ENCODE peak calls at places on chromosomes 1 and 21, in nine cellular contexts. E is HCT116, A is gastrocnemius medialis, H is transverse colon, S is uterus, Z is breast epithelium, T is upper lobe of left lung, G is testis, O is A549. P is an unnamed sample.

GRCh38 chr1:200359610-200360163 is 50.1 kb downstream of the ZNF281 start:
- DNase-seq in A (no peak), T (no peak), S (no peak), G (no peak), Z (no peak), H (no peak), E (no peak), O (no peak), P (no peak)

GRCh38 chr1:207362962-207363858 is 41.7 kb downstream of the CD55 start:
- DNase-seq in S (no peak), Z (no peak), H (no peak), A (no peak), T (no peak), E (no peak), O (no peak), G (no peak), P (no peak)

GRCh38 chr1:154519661-154520060 is 17.4 kb upstream of the SHE start:
- DNase-seq in Z (no peak), A (no peak), H (no peak), E (no peak), T (no peak), G (no peak), O (no peak), S (no peak), P (no peak)

GRCh38 chr1:93925206-93925605 is 16.0 kb upstream of the GCLM start:
- DNase-seq in E (no peak), S (no peak), A (no peak), T (no peak), H (no peak), G (no peak), Z (no peak), O (no peak), P (no peak)

GRCh38 chr1:108199231-108199657 is 899 bp downstream of the SLC25A24 start:
- DNase-seq in T (no peak), E (peak), A (no peak), S (no peak), Z (no peak), O (peak), G (peak), H (peak), P (no peak)

GRCh38 chr1:190908691-190909090 is 431.0 kb upstream of the BRINP3 start:
- DNase-seq in Z (no peak), S (no peak), E (no peak), H (no peak), G (no peak), T (no peak), O (no peak), A (no peak), P (no peak)

GRCh38 chr1:70719164-70719563 is 308.1 kb downstream of the CTH start:
- DNase-seq in S (no peak), O (no peak), T (no peak), G (no peak), H (no peak), Z (no peak), E (no peak), A (no peak), P (no peak)

GRCh38 chr1:110962892-110963665 is 643 bp downstream of the LRIF1 start:
- DNase-seq in H (peak), S (peak), G (peak), Z (peak), O (peak), E (peak), T (peak), A (peak), P (peak)

GRCh38 chr1:31674626-31675025 is 29.2 kb downstream of the COL16A1 start:
- DNase-seq in A (no peak), T (no peak), E (no peak), S (no peak), Z (no peak), O (no peak), G (no peak), H (no peak), P (no peak)

GRCh38 chr1:27241677-27242076 is 7.2 kb downstream of the WDTC1 start:
- DNase-seq in G (no peak), O (no peak), E (no peak), Z (no peak), T (no peak), H (no peak), S (no peak), A (no peak), P (no peak)

GRCh38 chr1:161771166-161771565 is 5.0 kb downstream of the ATF6 start:
- DNase-seq in O (no peak), E (no peak), S (no peak), Z (no peak), G (no peak), H (no peak), T (no peak), A (no peak), P (no peak)

GRCh38 chr1:198359024-198359653 is 181.3 kb downstream of the ATP6V1G3 start:
- DNase-seq in O (no peak), T (no peak), E (peak), A (no peak), Z (no peak), H (no peak), G (no peak), S (no peak), P (no peak)

GRCh38 chr1:87024936-87025537 is 110.6 kb downstream of the HS2ST1 start:
- DNase-seq in S (no peak), G (no peak), H (no peak), T (no peak), A (no peak), E (peak), Z (no peak), O (peak), P (no peak)

GRCh38 chr1:236465959-236466303 is 57.9 kb upstream of the LGALS8 start:
- DNase-seq in O (no peak), S (no peak), H (no peak), G (no peak), T (no peak), Z (no peak), E (no peak), A (no peak), P (no peak)

GRCh38 chr21:45029968-45030636 is 44.3 kb upstream of the ADARB1 start:
- DNase-seq in Z (no peak), S (no peak), E (no peak), H (no peak), G (no peak), A (no peak), O (no peak), T (no peak), P (no peak)

GRCh38 chr1:206962269-206962668 is 8.0 kb downstream of the FCAMR start:
- DNase-seq in G (no peak), H (no peak), S (no peak), T (no peak), E (no peak), A (no peak), Z (no peak), O (no peak), P (no peak)

GRCh38 chr1:5250336-5250735 is 595.9 kb downstream of the AJAP1 start:
- DNase-seq in G (no peak), H (no peak), S (no peak), Z (no peak), A (no peak), O (no peak), T (peak), E (no peak), P (no peak)

GRCh38 chr1:206769331-206769731 is 1.2 kb upstream of the IL19 start:
- DNase-seq in O (no peak), E (no peak), T (no peak), S (no peak), Z (no peak), A (no peak), G (no peak), H (peak), P (peak)

GRCh38 chr1:220528679-220529529 is 968 bp downstream of the MARK1 start:
- DNase-seq in A (no peak), T (no peak), G (peak), H (peak), S (peak), O (no peak), Z (peak), E (no peak), P (no peak)

GRCh38 chr1:42165511-42166210 is 1.1 kb upstream of the GUCA2A start:
- DNase-seq in O (peak), A (no peak), H (peak), Z (peak), G (no peak), S (no peak), E (peak), T (peak), P (no peak)

GRCh38 chr1:167099851-167100250 is 6.0 kb downstream of the STYXL2 start:
- DNase-seq in T (no peak), G (no peak), O (no peak), A (peak), S (no peak), Z (no peak), H (no peak), E (no peak), P (no peak)

GRCh38 chr21:26834181-26834945 is 10.8 kb downstream of the ADAMTS1 start:
- DNase-seq in A (no peak), Z (no peak), H (no peak), T (no peak), G (no peak), S (no peak), O (no peak), E (no peak), P (no peak)

GRCh38 chr1:183783342-183783741 is 21.6 kb upstream of the RGL1 start:
- DNase-seq in E (no peak), A (no peak), Z (no peak), T (no peak), H (no peak), G (no peak), S (no peak), O (no peak), P (no peak)

GRCh38 chr1:45969866-45970265 is 162.6 kb downstream of the PIK3R3 start:
- DNase-seq in T (no peak), E (no peak), G (peak), Z (no peak), O (no peak), S (no peak), A (no peak), H (no peak), P (no peak)

GRCh38 chr21:41767606-41768370 is 936 bp upstream of the RIPK4 start:
- DNase-seq in G (no peak), S (no peak), A (no peak), O (no peak), H (no peak), T (no peak), E (no peak), Z (no peak), P (no peak)

GRCh38 chr1:232611834-232612233 is 18.1 kb downstream of the SIPA1L2 start:
- DNase-seq in A (no peak), E (no peak), G (no peak), O (no peak), T (no peak), S (no peak), H (no peak), Z (no peak), P (no peak)

GRCh38 chr1:248857749-248858095 is 1.2 kb downstream of the ZNF692 start:
- DNase-seq in O (no peak), S (no peak), T (no peak), A (no peak), H (no peak), E (no peak), G (no peak), Z (no peak), P (no peak)

GRCh38 chr1:248858891-248859889 is at the start of gene ZNF692:
- DNase-seq in A (peak), E (peak), H (peak), G (peak), S (peak), Z (peak), O (peak), T (peak), P (peak)

GRCh38 chr1:248857201-248857600 is 1.7 kb downstream of the ZNF692 start:
- DNase-seq in A (no peak), S (no peak), E (no peak), H (no peak), O (no peak), Z (no peak), T (no peak), G (no peak), P (no peak)

GRCh38 chr1:248860007-248860406 is 1.1 kb upstream of the ZNF692 start:
- DNase-seq in E (no peak), O (no peak), G (no peak), T (no peak), Z (no peak), H (no peak), A (no peak), S (no peak), P (no peak)

DNA sequence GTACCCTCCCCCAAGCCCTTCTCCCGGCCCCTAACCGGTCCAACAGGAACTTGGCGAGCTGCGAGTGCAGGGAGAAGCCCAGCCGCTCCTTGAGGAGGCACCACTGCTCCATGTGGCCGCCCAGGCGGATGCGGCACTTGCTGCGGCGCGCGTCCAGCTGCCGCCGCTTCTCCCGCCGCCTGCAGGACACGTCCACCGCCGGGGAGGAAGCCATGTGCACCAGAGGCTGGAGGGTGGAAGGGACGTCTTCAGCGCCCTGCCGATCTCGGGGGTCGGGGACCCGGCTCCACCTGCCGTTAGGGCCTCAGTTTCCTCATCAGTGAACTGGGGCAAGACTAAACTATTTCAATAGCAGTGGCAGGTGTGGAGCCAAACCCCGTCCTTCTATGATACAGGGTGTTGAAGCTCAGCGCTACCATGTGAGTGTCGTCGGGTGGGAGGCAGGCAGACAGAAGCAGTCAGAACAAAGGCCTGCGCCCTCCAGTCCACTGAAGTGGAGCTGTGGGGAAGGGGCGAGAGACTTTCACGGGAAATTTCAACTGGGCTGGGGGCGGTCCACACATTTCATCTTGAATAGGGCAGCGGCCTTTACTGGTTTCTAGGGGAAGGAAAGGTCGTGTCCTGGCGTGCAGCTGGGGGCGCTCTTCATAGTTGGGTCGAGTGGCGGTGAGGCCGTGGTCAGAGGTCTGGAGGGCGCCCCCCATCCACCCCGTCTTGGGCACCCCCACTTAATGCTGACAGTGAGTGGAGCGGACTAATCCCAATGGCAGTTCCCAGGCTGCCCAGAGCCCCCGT is 592 bp downstream of the ZNF692 start:
- DNase-seq in E (peak), A (peak), S (peak), O (peak), T (peak), H (peak), G (peak), Z (peak), P (peak)
- TF ChIP-seq POLR2A in E (peak), A (no peak), S (no peak), O (peak), T (no peak), H (peak), G (no peak), Z (no peak), P (no peak)

GRCh38 chr1:99645699-99646531 is at the start of gene PALMD:
- DNase-seq in E (no peak), H (peak), O (peak), G (peak), S (peak), T (peak), Z (peak), A (peak), P (no peak)
- TF ChIP-seq POLR2A in E (no peak), H (no peak), O (no peak), G (no peak), S (peak), T (no peak), Z (no peak), A (peak), P (no peak)

GRCh38 chr1:119768778-119769177 is at the start of gene HMGCS2:
- DNase-seq in E (no peak), O (no peak), Z (no peak), A (no peak), S (no peak), G (no peak), T (peak), H (peak), P (no peak)
- TF ChIP-seq POLR2A in E (no peak), O (no peak), Z (no peak), A (no peak), S (no peak), G (no peak), T (no peak), H (peak), P (no peak)

GRCh38 chr1:8878448-8879347 is at the start of gene ENO1:
- DNase-seq in G (peak), E (peak), T (peak), O (peak), H (peak), S (peak), Z (peak), A (peak), P (peak)

GRCh38 chr1:8880068-8880676 is 1.7 kb upstream of the ENO1 start:
- DNase-seq in O (peak), T (peak), A (peak), Z (no peak), E (no peak), H (peak), G (peak), S (peak), P (peak)

GRCh38 chr1:8883510-8883909 is 5.0 kb upstream of the ENO1 start:
- DNase-seq in A (no peak), O (no peak), T (no peak), H (no peak), S (no peak), E (no peak), G (no peak), Z (no peak), P (no peak)

GRCh38 chr1:8876099-8876496 is 2.4 kb downstream of the ENO1 start:
- DNase-seq in G (no peak), E (no peak), H (no peak), A (no peak), T (no peak), Z (no peak), S (no peak), O (no peak), P (no peak)

GRCh38 chr1:8879348-8880067 is 1.0 kb upstream of the ENO1 start:
- DNase-seq in Z (no peak), A (peak), S (peak), G (peak), T (no peak), E (no peak), O (no peak), H (no peak), P (no peak)
- TF ChIP-seq POLR2A in Z (no peak), A (no peak), S (no peak), G (no peak), T (no peak), E (no peak), O (no peak), H (no peak), P (no peak)

DNA sequence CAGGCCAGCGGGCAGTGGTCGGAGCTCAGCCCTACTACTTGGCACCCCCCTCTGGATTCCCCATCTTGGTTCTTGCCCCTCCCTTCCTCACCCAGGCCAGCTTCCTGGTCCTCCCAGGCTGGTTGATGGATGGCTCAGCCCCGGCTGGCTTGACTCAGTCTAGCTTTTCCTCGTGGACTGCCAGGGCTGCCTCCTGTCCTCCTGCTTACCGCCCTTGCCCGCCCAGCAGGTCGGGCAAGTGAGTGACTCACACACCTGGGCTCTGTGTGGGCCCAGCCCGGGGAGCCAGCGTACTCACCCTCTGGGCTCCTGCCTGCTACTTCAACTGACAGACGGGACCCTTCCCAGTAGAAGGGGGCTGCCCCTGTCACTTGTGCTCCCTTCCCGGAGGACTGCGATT is 19.5 kb upstream of the ARHGEF10L start:
- DNase-seq in G (no peak), H (peak), A (no peak), S (no peak), T (peak), O (no peak), E (peak), Z (peak), P (no peak)
- TF ChIP-seq POLR2A in G (no peak), H (peak), A (no peak), S (no peak), T (no peak), O (no peak), E (no peak), Z (no peak), P (no peak)